ENCODE peak calls at places on chromosomes 16 and 17, in five cellular contexts. G is astrocyte of the spinal cord, P is fibroblast of mammary gland, M is GM12865, E is AG04450. T is an unnamed sample.

GRCh38 chr16:85274501-85274900 is 162.2 kb upstream of the CIBAR2 start:
- DNase-seq in G (no peak), P (no peak), M (no peak), E (no peak), T (no peak)

GRCh38 chr16:26993988-26994387 is 72.7 kb upstream of the C16orf82 start:
- DNase-seq in G (peak; percentile 36), P (peak; percentile 77), M (no peak), E (no peak), T (peak; percentile 25)

GRCh38 chr16:90048347-90048722 is 28.8 kb downstream of the PRDM7 start:
- DNase-seq in G (no peak), P (no peak), M (no peak), E (no peak), T (no peak)

GRCh38 chr16:69924777-69925191 is 26.4 kb upstream of the CLEC18A start:
- DNase-seq in G (peak; percentile 75), P (peak; percentile 88), M (no peak), E (peak; percentile 55), T (peak; percentile 90)

GRCh38 chr16:57194512-57194911 is 8.4 kb downstream of the RSPRY1 start:
- DNase-seq in G (peak; percentile 95), P (peak; percentile 91), M (no peak), E (peak; percentile 71), T (peak; percentile 96)

GRCh38 chr16:48500981-48501380 is 109.0 kb downstream of the N4BP1 start:
- DNase-seq in G (no peak), P (no peak), M (no peak), E (no peak), T (no peak)

GRCh38 chr16:9308300-9309209 is 217.1 kb downstream of the HAPSTR1 start:
- DNase-seq in G (no peak), P (no peak), M (no peak), E (no peak), T (no peak)

GRCh38 chr17:60333628-60334031 is 58.3 kb downstream of the USP32 start:
- DNase-seq in G (no peak), P (no peak), M (no peak), E (no peak), T (peak; percentile 20)

GRCh38 chr16:58127033-58127556 is 2.1 kb downstream of the CFAP20 start:
- DNase-seq in G (peak; percentile 61), P (peak; percentile 73), M (peak; percentile 46), E (no peak), T (peak; percentile 82)

GRCh38 chr16:69243479-69243878 is 56.5 kb downstream of the SNTB2 start:
- DNase-seq in G (peak; percentile 87), P (peak; percentile 55), M (no peak), E (peak; percentile 47), T (peak; percentile 23)

GRCh38 chr17:50550661-50551432 is 3.9 kb downstream of the SPATA20 start:
- DNase-seq in G (peak; percentile 81), P (peak; percentile 92), M (peak; percentile 47), E (peak; percentile 73), T (peak; percentile 91)

GRCh38 chr16:88076211-88076931 is 125.1 kb downstream of the BANP start:
- DNase-seq in G (no peak), P (no peak), M (no peak), E (no peak), T (no peak)

GRCh38 chr16:56637814-56638750 is at the start of gene MT1A:
- DNase-seq in G (peak; percentile 30), P (peak; percentile 65), M (no peak), E (no peak), T (peak; percentile 60)

GRCh38 chr16:89374393-89374948 is 115.9 kb downstream of the ANKRD11 start:
- DNase-seq in G (peak; percentile 61), P (peak; percentile 55), M (no peak), E (no peak), T (peak; percentile 42)

GRCh38 chr17:78366109-78366848 is 6.4 kb upstream of the SOCS3 start:
- DNase-seq in G (peak; percentile 50), P (no peak), M (no peak), E (no peak), T (no peak)

GRCh38 chr17:46020023-46020735 is 21.1 kb downstream of the STH start:
- DNase-seq in G (no peak), P (no peak), M (peak; percentile 80), E (no peak), T (no peak)

GRCh38 chr16:23257682-23258081 is 44.4 kb upstream of the SCNN1B start:
- DNase-seq in G (no peak), P (no peak), M (no peak), E (no peak), T (no peak)

GRCh38 chr16:47483616-47484015 is 22.5 kb downstream of the PHKB start:
- DNase-seq in G (no peak), P (no peak), M (no peak), E (no peak), T (no peak)

GRCh38 chr16:65283238-65283651 is 161.4 kb upstream of the CDH11 start:
- DNase-seq in G (peak; percentile 65), P (no peak), M (no peak), E (no peak), T (no peak)

GRCh38 chr16:22220714-22221113 is 14.6 kb downstream of the EEF2K start:
- DNase-seq in G (no peak), P (peak; percentile 24), M (no peak), E (no peak), T (no peak)

GRCh38 chr17:51640108-51640622 is 379.8 kb downstream of the UTP18 start:
- DNase-seq in G (no peak), P (no peak), M (peak; percentile 17), E (no peak), T (peak; percentile 1)

GRCh38 chr17:19415311-19415710 is 4.3 kb downstream of the RNF112 start:
- DNase-seq in G (no peak), P (no peak), M (no peak), E (no peak), T (no peak)

DNA sequence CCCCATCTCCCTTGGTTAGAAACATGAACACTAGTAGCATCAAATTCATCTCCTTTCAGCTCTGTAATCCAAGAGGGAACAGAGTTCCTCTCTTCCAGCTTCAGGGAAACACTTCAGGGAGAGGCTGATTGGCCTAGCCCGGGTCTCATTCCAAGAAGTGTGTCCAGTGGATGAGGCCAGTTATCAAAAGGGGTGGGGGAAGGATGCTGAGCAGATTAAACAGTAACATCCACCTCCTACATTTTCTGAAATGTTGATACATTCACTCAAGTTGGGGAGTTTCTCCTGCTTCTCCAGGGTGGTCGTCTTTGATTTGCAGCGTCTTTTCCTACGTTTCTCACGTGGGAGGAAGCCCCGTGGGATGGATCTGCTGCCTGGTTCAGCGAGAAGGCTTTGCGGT is 62.9 kb upstream of the WSB1 start:
- DNase-seq in G (no peak), P (no peak), M (no peak), E (no peak), T (no peak)
- TF ChIP-seq CTCF in G (no peak), P (no peak), M (no peak), E (no peak), T (no peak)

GRCh38 chr16:52350031-52350430 is 196.9 kb downstream of the TOX3 start:
- DNase-seq in G (no peak), P (no peak), M (no peak), E (no peak), T (no peak)
- TF ChIP-seq CTCF in G (no peak), P (no peak), M (no peak), E (no peak), T (no peak)

GRCh38 chr17:39863244-39863917 is 731 bp downstream of the IKZF3 start:
- DNase-seq in G (no peak), P (no peak), M (peak; percentile 40), E (no peak), T (no peak)

GRCh38 chr17:39867084-39867890 is 715 bp upstream of the ZPBP2 start:
- DNase-seq in G (no peak), P (no peak), M (peak; percentile 97), E (no peak), T (no peak)

GRCh38 chr17:39866013-39866730 is 1.8 kb upstream of the ZPBP2 start:
- DNase-seq in G (no peak), P (no peak), M (peak; percentile 32), E (no peak), T (no peak)

GRCh38 chr17:39861235-39861634 is 2.9 kb downstream of the IKZF3 start:
- DNase-seq in G (no peak), P (no peak), M (peak; percentile 64), E (no peak), T (no peak)

DNA sequence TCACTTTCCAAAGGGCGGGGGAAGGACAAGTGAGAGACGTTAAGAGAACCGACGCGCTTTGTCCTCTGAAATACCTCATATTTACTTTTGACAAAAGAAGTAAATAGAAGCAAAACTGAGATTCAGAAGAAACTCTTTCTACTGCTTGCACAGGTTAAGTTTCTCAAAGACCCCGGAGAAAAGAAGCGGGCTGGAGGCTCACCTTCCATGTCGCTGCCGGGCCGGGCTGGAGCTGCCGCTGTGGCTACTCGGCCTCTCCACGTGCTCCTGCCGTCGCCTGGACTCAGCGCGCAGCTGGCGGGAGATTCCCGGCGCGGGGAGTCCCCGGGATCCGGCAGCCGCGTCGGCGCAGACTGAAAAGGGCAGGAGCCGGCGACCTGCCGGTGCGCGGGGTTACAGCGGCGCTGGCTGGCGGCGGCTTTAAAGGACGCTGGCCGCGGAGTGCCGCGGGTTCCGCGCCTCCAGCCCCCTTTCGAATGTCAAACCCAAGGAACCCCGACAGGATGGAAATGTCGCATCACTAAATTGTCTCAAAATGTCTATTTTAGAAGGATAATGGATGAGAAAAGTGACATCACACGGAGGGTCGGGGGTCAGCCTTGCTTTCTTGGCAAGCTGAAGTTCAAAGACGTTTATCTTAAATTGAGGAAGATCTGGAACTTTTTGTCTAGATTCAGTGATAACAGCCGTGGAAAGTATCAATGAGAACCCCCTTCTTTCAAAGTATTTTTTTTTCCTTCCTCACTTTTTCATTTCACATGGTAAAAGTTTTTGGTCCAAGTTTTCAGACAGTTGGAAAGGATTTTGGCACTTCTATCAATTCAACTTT is at the start of gene IKZF3:
- DNase-seq in G (peak; percentile 0), P (peak; percentile 1), M (peak; percentile 94), E (no peak), T (peak; percentile 17)
- TF ChIP-seq CTCF in G (no peak), P (no peak), M (peak; percentile 52), E (no peak), T (no peak)

GRCh38 chr16:6103561-6103960 is 1006.0 kb upstream of the EEF2KMT start:
- DNase-seq in G (no peak), P (no peak), M (no peak), E (no peak), T (no peak)

GRCh38 chr16:6106061-6106460 is 1008.5 kb upstream of the EEF2KMT start:
- DNase-seq in G (no peak), P (no peak), M (no peak), E (no peak), T (no peak)

GRCh38 chr16:6104423-6104822 is 1006.8 kb upstream of the EEF2KMT start:
- DNase-seq in G (no peak), P (no peak), M (no peak), E (no peak), T (no peak)

DNA sequence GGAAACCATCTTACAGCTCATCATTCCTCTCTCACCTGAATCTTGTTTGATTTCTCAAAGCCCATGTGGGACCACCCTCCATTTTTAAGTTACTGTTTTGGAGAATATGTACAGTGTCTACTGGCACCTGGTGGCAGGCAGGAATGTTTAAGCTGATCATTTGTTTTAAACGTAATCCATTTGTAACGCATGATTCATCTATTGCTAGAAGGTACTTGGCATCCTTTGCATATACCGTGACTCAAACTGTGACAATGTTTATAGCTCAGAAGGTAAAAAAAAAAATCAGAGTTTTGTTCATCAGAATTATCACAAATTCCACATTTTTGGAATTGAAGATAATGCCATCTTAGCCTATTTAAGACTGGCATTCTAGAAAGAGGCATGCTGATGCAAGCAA is 1007.5 kb upstream of the EEF2KMT start:
- DNase-seq in G (peak; percentile 40), P (no peak), M (no peak), E (no peak), T (no peak)
- TF ChIP-seq CTCF in G (no peak), P (no peak), M (no peak), E (no peak), T (no peak)

T was measured in cardiac fibroblast.